ENCODE peak calls at places on chromosome 9, in four cellular contexts. R, A, Z and O are unnamed samples.

GRCh38 chr9:17744786-17745185 is 165.9 kb downstream of the SH3GL2 start:
- DNase-seq in Z (no peak), R (no peak), A (no peak), O (no peak)

GRCh38 chr9:73577867-73578266 is 426.2 kb downstream of the ANXA1 start:
- DNase-seq in R (no peak), Z (peak; percentile 24), A (no peak), O (no peak)

GRCh38 chr9:591292-591691 is 250.2 kb upstream of the DMRT1 start:
- DNase-seq in Z (no peak), A (no peak), R (no peak), O (no peak)

GRCh38 chr9:120310035-120310434 is 269.9 kb downstream of the CDK5RAP2 start:
- DNase-seq in A (no peak), Z (no peak), R (no peak), O (no peak)

GRCh38 chr9:2787065-2787464 is 56.8 kb downstream of the PUM3 start:
- DNase-seq in A (no peak), Z (no peak), R (no peak), O (no peak)

GRCh38 chr9:37262410-37262809 is 142.0 kb downstream of the ZCCHC7 start:
- DNase-seq in R (no peak), Z (no peak), A (no peak), O (no peak)

GRCh38 chr9:16787724-16788123 is 82.7 kb downstream of the BNC2 start:
- DNase-seq in R (no peak), Z (no peak), A (no peak), O (no peak)

GRCh38 chr9:132547436-132547835 is 35.0 kb upstream of the BARHL1 start:
- DNase-seq in R (no peak), A (no peak), Z (no peak), O (no peak)

GRCh38 chr9:130320697-130321080 is 55.1 kb downstream of the HMCN2 start:
- DNase-seq in A (no peak), R (no peak), Z (peak; percentile 56), O (no peak)

GRCh38 chr9:114315723-114316363 is 7.1 kb upstream of the ORM1 start:
- DNase-seq in A (peak; percentile 74), Z (no peak), R (no peak), O (no peak)

GRCh38 chr9:115923903-115924668 is 229.5 kb upstream of the PAPPA start:
- DNase-seq in R (no peak), Z (no peak), A (no peak), O (no peak)

GRCh38 chr9:132516911-132517310 is 65.5 kb upstream of the BARHL1 start:
- DNase-seq in A (no peak), R (no peak), Z (no peak), O (no peak)

GRCh38 chr9:21567926-21568325 is 85.8 kb upstream of the IFNE start:
- DNase-seq in R (no peak), Z (no peak), A (no peak), O (no peak)

GRCh38 chr9:21568484-21568883 is 86.4 kb upstream of the IFNE start:
- DNase-seq in A (no peak), R (no peak), Z (no peak), O (no peak)

GRCh38 chr9:21564186-21564585 is 82.1 kb upstream of the IFNE start:
- DNase-seq in A (no peak), R (no peak), Z (no peak), O (no peak)

GRCh38 chr9:21561502-21561901 is 79.4 kb upstream of the IFNE start:
- DNase-seq in A (no peak), R (no peak), Z (no peak), O (no peak)

GRCh38 chr9:21565137-21565536 is 83.0 kb upstream of the IFNE start:
- DNase-seq in R (no peak), Z (no peak), A (no peak), O (no peak)
- TF ChIP-seq SPI1 in R (no peak), Z (no peak), A (no peak), O (no peak)

GRCh38 chr9:4119778-4120554 is 179.9 kb downstream of the GLIS3 start:
- DNase-seq in Z (no peak), A (no peak), R (no peak), O (no peak)
- TF ChIP-seq SPI1 in Z (no peak), A (no peak), R (no peak), O (no peak)

DNA sequence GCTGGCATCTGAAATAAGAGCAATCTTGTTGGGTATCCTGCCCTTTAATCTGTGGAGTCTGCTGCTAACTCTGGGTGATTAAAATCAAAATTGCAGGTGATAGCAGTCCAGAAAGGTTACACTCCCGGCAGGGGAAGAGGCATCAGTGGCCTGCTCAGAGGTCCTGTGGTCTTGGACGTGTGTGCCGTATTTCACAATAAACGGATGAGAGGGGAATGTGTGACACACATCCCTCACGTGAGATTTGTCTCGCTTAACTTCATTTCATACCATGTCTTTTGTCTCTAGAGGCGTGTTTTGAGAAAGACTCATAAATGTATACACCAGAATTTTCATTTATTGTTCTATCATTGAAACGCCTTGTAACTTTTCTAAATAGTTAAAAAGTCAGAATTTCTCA is 36.6 kb downstream of the FAM240B start:
- DNase-seq in R (no peak), A (no peak), Z (no peak), O (no peak)
- TF ChIP-seq SPI1 in R (no peak), A (no peak), Z (no peak), O (no peak)

GRCh38 chr9:92781902-92782301 is 17.3 kb upstream of the BICD2 start:
- DNase-seq in Z (no peak), R (no peak), A (no peak), O (no peak)

GRCh38 chr9:92790542-92791527 is 26.2 kb upstream of the BICD2 start:
- DNase-seq in R (peak; percentile 49), Z (peak; percentile 83), A (peak; percentile 70), O (no peak)

GRCh38 chr9:92786298-92786697 is 21.7 kb upstream of the BICD2 start:
- DNase-seq in A (no peak), R (no peak), Z (no peak), O (no peak)
- TF ChIP-seq SPI1 in A (no peak), R (no peak), Z (no peak), O (no peak)

DNA sequence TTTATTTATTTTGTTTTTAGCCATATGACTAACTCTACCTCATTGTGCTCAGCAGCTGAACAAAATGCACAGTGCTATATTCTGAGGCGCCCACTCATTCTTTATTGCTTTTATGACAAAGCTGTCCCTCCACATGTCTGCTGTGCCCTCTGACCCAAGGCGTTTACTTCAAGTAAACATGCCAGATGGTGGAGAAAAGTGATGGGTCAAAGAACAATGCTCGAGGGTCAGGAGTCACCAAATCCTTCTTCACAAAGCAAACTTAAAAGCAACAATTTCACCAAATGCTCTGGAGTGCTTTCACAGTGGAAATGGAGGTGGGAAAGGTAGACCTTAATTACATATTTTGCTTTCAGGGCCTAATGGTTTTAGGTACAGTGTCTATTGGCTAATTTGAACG is 215.3 kb upstream of the ELAVL2 start:
- DNase-seq in A (no peak), Z (no peak), R (no peak), O (no peak)
- TF ChIP-seq SPI1 in A (no peak), Z (no peak), R (no peak), O (no peak)

GRCh38 chr9:137918331-137919094 is 40.9 kb downstream of the CACNA1B start:
- DNase-seq in A (no peak), Z (no peak), R (no peak), O (no peak)
- TF ChIP-seq SPI1 in A (no peak), Z (no peak), R (no peak), O (no peak)

GRCh38 chr9:127905788-127906191 is 6.4 kb upstream of the ST6GALNAC6 start:
- DNase-seq in Z (no peak), A (no peak), R (no peak), O (no peak)

GRCh38 chr9:127907867-127908659 is 8.7 kb upstream of the ST6GALNAC6 start:
- DNase-seq in A (no peak), Z (no peak), R (no peak), O (no peak)

GRCh38 chr9:127904518-127904887 is 5.1 kb upstream of the ST6GALNAC6 start:
- DNase-seq in A (peak; percentile 69), R (no peak), Z (peak; percentile 33), O (no peak)

GRCh38 chr9:127904888-127905728 is 5.7 kb upstream of the ST6GALNAC6 start:
- DNase-seq in Z (peak; percentile 29), A (peak; percentile 67), R (no peak), O (no peak)

DNA sequence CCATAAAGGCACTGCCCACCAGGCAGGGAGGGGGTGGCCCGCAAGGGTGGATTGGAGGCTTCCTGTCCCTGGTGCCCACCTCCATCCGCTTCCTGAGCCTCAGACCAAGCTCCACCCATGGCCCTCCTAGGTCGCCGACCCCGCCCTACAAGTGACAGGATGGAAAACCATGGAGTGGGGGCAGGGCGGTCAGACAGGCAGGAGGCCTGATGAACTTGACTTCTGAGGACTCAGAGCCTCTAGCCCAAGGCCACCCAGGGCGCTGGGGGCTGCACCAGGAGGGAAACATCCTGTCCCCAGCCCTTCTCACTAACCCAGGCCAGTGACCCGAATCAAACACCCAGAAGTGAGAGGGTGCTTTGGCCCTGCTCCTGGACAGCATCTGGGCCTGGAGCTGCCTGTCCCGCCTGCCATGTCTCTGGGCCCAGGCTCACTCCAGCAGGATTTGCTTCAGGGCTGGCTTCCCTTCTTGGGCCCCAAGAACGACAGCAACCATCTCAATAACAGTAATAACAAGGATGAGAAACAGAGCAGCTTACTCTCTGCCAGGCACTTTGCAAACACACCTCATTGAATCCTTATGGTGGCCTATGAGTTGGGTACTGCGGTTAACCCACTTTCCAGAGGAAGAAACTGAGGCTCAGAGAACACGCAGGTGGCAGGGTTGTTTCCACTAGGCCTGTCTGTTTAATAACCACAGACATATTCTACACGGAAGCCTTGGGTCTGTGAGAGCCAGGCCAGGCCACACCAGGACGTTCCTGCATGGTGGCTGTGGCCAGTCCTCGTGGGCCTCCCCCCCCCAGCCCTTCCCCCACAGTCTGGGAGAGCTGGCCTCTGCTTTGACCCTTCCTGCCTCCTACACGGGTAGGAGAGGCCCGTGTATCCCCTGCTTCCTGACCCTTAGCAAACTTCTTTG is 4.4 kb upstream of the ST6GALNAC6 start:
- DNase-seq in Z (peak; percentile 97), R (no peak), A (peak; percentile 23), O (peak; percentile 42)
- TF ChIP-seq SPI1 in Z (no peak), R (no peak), A (no peak), O (no peak)

DNA sequence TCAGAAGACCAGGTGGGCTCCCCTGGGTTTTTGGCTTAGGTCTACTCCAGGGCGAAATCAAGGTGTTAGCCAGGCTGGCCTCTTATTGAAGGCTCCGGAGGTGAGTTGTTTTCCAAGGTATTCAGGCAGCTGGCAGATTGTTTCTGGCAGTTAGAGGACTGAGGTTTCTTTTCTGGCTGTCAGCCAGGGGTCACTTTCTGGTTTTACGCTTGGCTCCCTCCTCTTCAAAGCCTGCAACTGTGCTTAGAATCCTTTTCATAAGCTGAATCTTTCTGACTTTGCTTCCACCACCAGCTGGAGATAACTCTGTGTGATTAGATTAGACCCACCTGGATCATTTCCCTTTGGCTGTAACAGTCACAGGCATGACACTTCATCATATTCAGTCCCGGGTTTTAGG is 24.6 kb downstream of the RFK start:
- DNase-seq in Z (peak; percentile 37), R (peak; percentile 9), A (no peak), O (no peak)
- TF ChIP-seq SPI1 in Z (no peak), R (no peak), A (no peak), O (no peak)

DNA sequence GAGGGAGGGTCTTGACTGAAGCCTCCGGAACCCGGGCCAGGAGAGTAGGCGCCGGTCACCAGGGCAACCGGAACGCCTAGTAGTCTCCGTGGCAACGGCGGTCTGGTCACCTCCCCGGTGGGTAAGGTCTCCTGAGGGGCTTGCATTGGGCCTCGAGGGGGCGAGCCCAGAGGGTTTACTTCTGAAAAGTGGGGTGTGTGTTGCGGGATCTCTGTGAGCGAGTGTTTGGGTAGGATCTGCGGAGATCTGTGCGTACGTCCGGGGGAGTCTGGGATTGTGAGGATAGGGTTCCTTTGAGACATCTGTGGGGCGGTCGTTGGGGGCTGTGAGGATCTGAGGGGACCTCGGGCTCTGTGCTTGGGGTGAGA is at the start of gene FAM221B:
- DNase-seq in A (no peak), Z (peak; percentile 11), R (no peak), O (no peak)
- TF ChIP-seq SPI1 in A (no peak), Z (no peak), R (no peak), O (no peak)